ENCODE peak calls at places on chromosomes 4 and X, in six cellular contexts. O is tibial nerve, C is body of pancreas, S is IMR-90, X is stomach, D is H1. H is an unnamed sample.

GRCh38 chr4:66769436-66769835 is 775.9 kb downstream of the CENPC start:
- DNase-seq in O (no peak), C (no peak), S (no peak), X (no peak), D (no peak), H (no peak)

GRCh38 chr4:60913646-60914045 is 286.5 kb upstream of the ADGRL3 start:
- DNase-seq in O (no peak), C (no peak), S (no peak), X (no peak), D (no peak), H (no peak)

GRCh38 chr4:77072195-77072753 is 3.5 kb downstream of the CCNI start:
- DNase-seq in O (no peak), C (peak; percentile 70), S (no peak), X (peak; percentile 39), D (no peak), H (no peak)

GRCh38 chr4:6845574-6845973 is 63.0 kb downstream of the KIAA0232 start:
- DNase-seq in O (no peak), C (no peak), S (no peak), X (no peak), D (no peak), H (no peak)

GRCh38 chr4:94759767-94760211 is 2.0 kb downstream of the BMPR1B start:
- DNase-seq in O (no peak), C (no peak), S (no peak), X (no peak), D (no peak), H (no peak)

GRCh38 chr4:106038908-106039307 is 143.6 kb downstream of the NPNT start:
- DNase-seq in O (no peak), C (no peak), S (no peak), X (no peak), D (no peak), H (no peak)

GRCh38 chr4:107392951-107393350 is 327.1 kb downstream of the PAPSS1 start:
- DNase-seq in O (peak; percentile 13), C (no peak), S (peak; percentile 1), X (no peak), D (no peak), H (no peak)

GRCh38 chr4:116320859-116321258 is 764.5 kb downstream of the TRAM1L1 start:
- DNase-seq in O (no peak), C (no peak), S (no peak), X (no peak), D (no peak), H (no peak)

GRCh38 chr4:152374153-152374552 is 161.7 kb downstream of the FBXW7 start:
- DNase-seq in O (no peak), C (no peak), S (no peak), X (no peak), D (no peak), H (no peak)

GRCh38 chrX:91108761-91109160 is 325.9 kb upstream of the PABPC5 start:
- DNase-seq in O (no peak), C (no peak), S (no peak), X (no peak), D (no peak), H (no peak)

GRCh38 chr4:37304612-37305011 is 60.1 kb downstream of the NWD2 start:
- DNase-seq in O (no peak), C (no peak), S (no peak), X (no peak), D (no peak), H (no peak)

GRCh38 chrX:38860106-38861013 is 59.1 kb downstream of the MID1IP1 start:
- DNase-seq in O (no peak), C (no peak), S (no peak), X (no peak), D (no peak), H (no peak)

GRCh38 chrX:73683236-73683859 is 120.4 kb downstream of the CHIC1 start:
- DNase-seq in O (no peak), C (no peak), S (no peak), X (no peak), D (no peak), H (no peak)

GRCh38 chr4:127868196-127868595 is 12.5 kb upstream of the PLK4 start:
- DNase-seq in O (no peak), C (no peak), S (peak; percentile 55), X (no peak), D (no peak), H (no peak)

GRCh38 chr4:57077550-57078311 is 32.5 kb downstream of the IGFBP7 start:
- DNase-seq in O (no peak), C (no peak), S (peak; percentile 79), X (no peak), D (no peak), H (no peak)

GRCh38 chr4:16969696-16970135 is 71.3 kb upstream of the LDB2 start:
- DNase-seq in O (peak; percentile 63), C (peak; percentile 16), S (peak; percentile 84), X (peak; percentile 31), D (no peak), H (no peak)

GRCh38 chr4:31548823-31549222 is 828.7 kb downstream of the PCDH7 start:
- DNase-seq in O (no peak), C (no peak), S (no peak), X (no peak), D (no peak), H (no peak)

GRCh38 chrX:47644557-47645091 is 5.7 kb downstream of the ELK1 start:
- DNase-seq in O (no peak), C (no peak), S (peak; percentile 44), X (no peak), D (no peak), H (no peak)

GRCh38 chrX:24799565-24799964 is 105.8 kb downstream of the POLA1 start:
- DNase-seq in O (no peak), C (no peak), S (no peak), X (no peak), D (no peak), H (no peak)

GRCh38 chr4:86759298-86759697 is 89.9 kb downstream of the SLC10A6 start:
- DNase-seq in O (no peak), C (no peak), S (no peak), X (no peak), D (no peak), H (no peak)

GRCh38 chrX:46770006-46770816 is 11.3 kb upstream of the SLC9A7 start:
- DNase-seq in O (no peak), C (no peak), S (peak; percentile 62), X (no peak), D (no peak), H (no peak)

GRCh38 chr4:152229782-152230289 is 306.1 kb downstream of the FBXW7 start:
- DNase-seq in O (no peak), C (no peak), S (no peak), X (no peak), D (no peak), H (no peak)

GRCh38 chr4:90318208-90318607 is 191.0 kb downstream of the CCSER1 start:
- DNase-seq in O (no peak), C (no peak), S (peak; percentile 90), X (no peak), D (no peak), H (no peak)

GRCh38 chrX:10988653-10989052 is 122.5 kb upstream of the HCCS start:
- DNase-seq in O (no peak), C (no peak), S (no peak), X (no peak), D (no peak), H (no peak)

GRCh38 chr4:98512918-98513317 is 145.5 kb downstream of the TSPAN5 start:
- DNase-seq in O (no peak), C (no peak), S (no peak), X (no peak), D (no peak), H (no peak)
- H3K4me1 ChIP-seq in O (peaks cover 12% of the 10 kb centered on the region), C (no peaks in the 10 kb centered on the region), S (peaks cover 42% of the 10 kb centered on the region), X (no peaks in the 10 kb centered on the region), D (no peaks in the 10 kb centered on the region), H (no peaks in the 10 kb centered on the region)

GRCh38 chr4:163473130-163473529 is 424 bp downstream of the TKTL2 start:
- DNase-seq in O (no peak), C (no peak), S (no peak), X (no peak), D (no peak), H (no peak)
- H3K4me3 ChIP-seq in O (no peak overlapping the region), C (no peak overlapping the region), S (no peak overlapping the region), X (no peak overlapping the region), D (no peak overlapping the region), H (no peak overlapping the region)

GRCh38 chrX:55451626-55451989 is 319 bp upstream of the MAGEH1 start:
- DNase-seq in O (no peak), C (no peak), S (no peak), X (no peak), D (no peak), H (no peak)
- TF ChIP-seq POLR2A in O (no peak), C (no peak), S (no peak), X (no peak), D (no peak), H (no peak)

GRCh38 chr4:121168446-121168845 is 4.3 kb upstream of the TNIP3 start:
- DNase-seq in O (no peak), C (no peak), S (no peak), X (no peak), D (no peak), H (no peak)
- H3K4me1 ChIP-seq in O (no peaks in the 10 kb centered on the region), C (no peaks in the 10 kb centered on the region), S (no peaks in the 10 kb centered on the region), X (no peaks in the 10 kb centered on the region), D (no peaks in the 10 kb centered on the region), H (no peaks in the 10 kb centered on the region)

GRCh38 chr4:2798399-2799301 is 5.8 kb downstream of the SH3BP2 start:
- DNase-seq in O (no peak), C (no peak), S (no peak), X (peak; percentile 73), D (no peak), H (peak; percentile 63)
- H3K4me3 ChIP-seq in O (peak overlapping the region; percentile 41), C (no peak overlapping the region), S (no peak overlapping the region), X (peak overlapping the region; percentile 40), D (no peak overlapping the region), H (no peak overlapping the region)

H was measured in right lobe of liver.